ENCODE peak calls at places on chromosome 20, in eight cellular contexts. V is HS-27A; U is GM12892; O is cardiac fibroblast; P is natural killer cell treated with Interleukin-12 subunit alpha and Interleukin-12 subunit beta and Interleukin-15 and Interleukin-18, amount 100 ng/mL, for 72 hours; Q is amniotic epithelial cell; H is H54; Z is effector memory CD4-positive, alpha-beta T cell. N is an unnamed sample.

GRCh38 chr20:10217517-10218410 is 866 bp upstream of the SNAP25 start:
- DNase-seq in V (peak), H (peak), O (peak), U (no peak), P (peak), Q (peak), Z (no peak), N (peak)

GRCh38 chr20:1331801-1332453 is 3.0 kb upstream of the SDCBP2 start:
- DNase-seq in H (peak), P (no peak), V (no peak), Z (no peak), O (no peak), Q (no peak), U (no peak), N (no peak)

GRCh38 chr20:3161316-3162079 is 1.8 kb upstream of the FASTKD5 start:
- DNase-seq in Q (no peak), V (no peak), O (no peak), Z (no peak), U (no peak), H (no peak), P (no peak), N (no peak)

GRCh38 chr20:43977252-43977651 is 62.6 kb downstream of the TOX2 start:
- DNase-seq in O (no peak), U (no peak), Q (peak), H (no peak), P (no peak), Z (no peak), V (no peak), N (no peak)

GRCh38 chr20:50569864-50570836 is 60.0 kb downstream of the PTPN1 start:
- DNase-seq in Q (peak), H (no peak), U (no peak), P (no peak), Z (no peak), O (peak), V (no peak), N (no peak)

GRCh38 chr20:61640171-61640570 is 388.1 kb downstream of the CDH4 start:
- DNase-seq in Z (no peak), P (no peak), H (no peak), Q (peak), O (peak), U (no peak), V (no peak), N (no peak)

GRCh38 chr20:63896136-63896890 is 1.4 kb downstream of the DNAJC5 start:
- DNase-seq in V (no peak), O (peak), Q (no peak), U (peak), P (no peak), Z (no peak), H (no peak), N (no peak)

GRCh38 chr20:50346372-50347347 is 156.0 kb downstream of the CEBPB start:
- DNase-seq in Q (peak), O (peak), H (peak), Z (no peak), U (no peak), P (no peak), V (no peak), N (peak)

GRCh38 chr20:47289096-47289495 is 67.4 kb downstream of the ZMYND8 start:
- DNase-seq in O (no peak), U (no peak), Q (no peak), P (no peak), Z (no peak), V (no peak), H (no peak), N (no peak)

GRCh38 chr20:20744170-20744725 is 31.8 kb upstream of the RALGAPA2 start:
- DNase-seq in P (no peak), H (no peak), Z (no peak), Q (no peak), V (no peak), U (no peak), O (no peak), N (no peak)

GRCh38 chr20:21315138-21315537 is 12.0 kb downstream of the XRN2 start:
- DNase-seq in H (no peak), P (no peak), O (peak), V (peak), U (no peak), Q (peak), Z (no peak), N (no peak)

GRCh38 chr20:36744764-36745191 is 1.1 kb downstream of the NDRG3 start:
- DNase-seq in H (peak), P (no peak), U (no peak), O (peak), V (no peak), Z (no peak), Q (no peak), N (peak)

GRCh38 chr20:34249291-34249690 is 8.1 kb downstream of the ASIP start:
- DNase-seq in O (peak), P (peak), V (no peak), Q (peak), H (no peak), U (no peak), Z (no peak), N (peak)

GRCh38 chr20:58003525-58003924 is 224.9 kb downstream of the ANKRD60 start:
- DNase-seq in U (no peak), O (no peak), V (no peak), P (no peak), H (no peak), Z (no peak), Q (no peak), N (no peak)